ENCODE peak calls at places on chromosomes 3 and 15, in four cellular contexts. C, M, A and F are unnamed samples.
A peak's percentile ranks its signal among the peaks of the same experiment; 100 is the strongest.

GRCh38 chr15:58696740-58697139 is 52.8 kb downstream of the ADAM10 start:
- DNase-seq in C (no peak), M (no peak), A (no peak), F (no peak)

GRCh38 chr3:145807990-145808389 is 353.0 kb downstream of the PLOD2 start:
- DNase-seq in C (no peak), M (no peak), A (no peak), F (no peak)

GRCh38 chr3:97232635-97233034 is 418.2 kb downstream of the EPHA6 start:
- DNase-seq in C (no peak), M (no peak), A (peak; percentile 18), F (no peak)

GRCh38 chr3:99248913-99249312 is 347.4 kb upstream of the DCBLD2 start:
- DNase-seq in C (no peak), M (no peak), A (no peak), F (no peak)

GRCh38 chr3:9754678-9755077 is 4.9 kb downstream of the OGG1 start:
- DNase-seq in C (no peak), M (no peak), A (no peak), F (peak; percentile 45)

GRCh38 chr3:108780235-108780634 is 23.0 kb upstream of the RETNLB start:
- DNase-seq in C (no peak), M (no peak), A (no peak), F (no peak)

GRCh38 chr15:37099321-37100108 is 834 bp downstream of the MEIS2 start:
- DNase-seq in C (no peak), M (peak; percentile 36), A (peak; percentile 12), F (peak; percentile 55)

GRCh38 chr3:134149286-134149685 is 101.4 kb downstream of the RYK start:
- DNase-seq in C (no peak), M (no peak), A (no peak), F (no peak)

GRCh38 chr15:70559223-70559823 is 204.0 kb downstream of the UACA start:
- DNase-seq in C (no peak), M (no peak), A (no peak), F (peak; percentile 49)

GRCh38 chr3:135147657-135148056 is 352.6 kb downstream of the EPHB1 start:
- DNase-seq in C (no peak), M (no peak), A (no peak), F (no peak)

GRCh38 chr3:126522363-126522788 is 1.6 kb upstream of the CHST13 start:
- DNase-seq in C (no peak), M (peak; percentile 67), A (peak; percentile 29), F (peak; percentile 70)

GRCh38 chr15:100163961-100164360 is 177.8 kb downstream of the ADAMTS17 start:
- DNase-seq in C (no peak), M (no peak), A (no peak), F (no peak)

GRCh38 chr3:4245671-4246070 is 57.5 kb upstream of the SETMAR start:
- DNase-seq in C (no peak), M (peak; percentile 21), A (no peak), F (no peak)

GRCh38 chr3:79086514-79086913 is 681.3 kb downstream of the ROBO1 start:
- DNase-seq in C (peak; percentile 83), M (peak; percentile 73), A (peak; percentile 42), F (peak; percentile 65)